ENCODE peak calls at places on chromosomes 11 and 22, in ten cellular contexts. O is AG04450, J is aorta, B is SJSA1, Y is cardiac muscle cell, R is HAP-1, A is suprapubic skin, F is small intestine, V is colonic mucosa, X is pancreas. G is an unnamed sample. For H3K9me3 and H3K27me3, the result is how much of the 10 kb centered on the place peaks cover.

GRCh38 chr11:110571286-110571685 is 141.0 kb downstream of the ARHGAP20 start:
- DNase-seq in O (no peak), J (no peak), B (no peak), Y (no peak), R (no peak), A (no peak), F (no peak), V (no peak), X (no peak), G (no peak)

GRCh38 chr11:129090056-129090455 is 102.1 kb downstream of the ARHGAP32 start:
- DNase-seq in O (peak), J (no peak), B (no peak), Y (no peak), R (no peak), A (no peak), F (no peak), V (no peak), X (no peak), G (no peak)

GRCh38 chr22:31096637-31097274 is 10.6 kb downstream of the SELENOM start:
- DNase-seq in O (no peak), J (no peak), B (no peak), Y (no peak), R (no peak), A (no peak), F (no peak), V (no peak), X (peak), G (no peak)

GRCh38 chr11:9753031-9753430 is 89.2 kb downstream of the SWAP70 start:
- DNase-seq in O (no peak), J (no peak), B (peak), Y (no peak), R (no peak), A (no peak), F (no peak), V (no peak), X (no peak), G (no peak)

GRCh38 chr11:67666676-67667489 is 7.5 kb downstream of the ALDH3B2 start:
- DNase-seq in O (no peak), J (no peak), B (no peak), Y (no peak), R (no peak), A (no peak), F (no peak), V (no peak), X (no peak), G (no peak)

GRCh38 chr22:29030016-29030617 is 31.5 kb downstream of the C22orf31 start:
- DNase-seq in O (no peak), J (no peak), B (peak), Y (no peak), R (no peak), A (no peak), F (no peak), V (peak), X (no peak), G (no peak)

GRCh38 chr22:39932918-39933649 is 27.1 kb upstream of the TMA7B start:
- DNase-seq in O (no peak), J (no peak), B (peak), Y (peak), R (peak), A (no peak), F (peak), V (peak), X (no peak), G (peak)

GRCh38 chr22:23357028-23357427 is 176.7 kb downstream of the BCR start:
- DNase-seq in O (no peak), J (no peak), B (no peak), Y (no peak), R (no peak), A (no peak), F (no peak), V (no peak), X (no peak), G (no peak)

GRCh38 chr11:77471520-77472234 is 2.2 kb downstream of the PAK1 start:
- DNase-seq in O (no peak), J (no peak), B (no peak), Y (peak), R (peak), A (no peak), F (peak), V (peak), X (no peak), G (peak)
- H3K4me3 ChIP-seq in O (no peak), J (no peak), B (no peak), Y (no peak), R (no peak), A (no peak), F (no peak), V (peak), X (no peak), G (peak)

GRCh38 chr11:114623720-114624119 is 28.1 kb upstream of the NXPE4 start:
- DNase-seq in O (no peak), J (no peak), B (no peak), Y (no peak), R (no peak), A (no peak), F (no peak), V (no peak), X (no peak), G (no peak)
- H3K9me3 ChIP-seq in O (under half), J (under half), B (under half), Y (under half), R (under half), A (under half), F (under half), V (under half), X (under half), G (under half)

DNA sequence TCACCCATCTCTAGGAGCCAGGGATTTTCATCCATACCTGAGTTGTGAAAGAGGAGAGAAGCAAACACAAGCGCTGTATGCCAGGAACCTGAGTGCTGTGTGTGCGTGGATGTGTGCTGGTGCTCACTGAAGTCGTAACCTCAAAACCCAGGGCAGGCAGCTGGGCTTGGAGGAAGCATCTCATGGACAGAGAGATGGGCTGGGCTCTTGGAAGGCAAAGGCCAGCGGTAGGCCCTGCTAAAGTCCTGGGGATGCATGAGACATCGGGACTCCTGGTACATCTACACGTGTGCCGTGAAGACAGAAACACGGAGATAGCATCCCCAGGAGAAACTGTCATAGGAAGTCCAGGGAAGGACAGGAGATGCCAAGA is 1.5 kb upstream of the NPTXR start:
- DNase-seq in O (no peak), J (no peak), B (no peak), Y (no peak), R (no peak), A (no peak), F (no peak), V (no peak), X (peak), G (no peak)
- H3K27me3 ChIP-seq in O (under half), J (under half), B (under half), Y (under half), R (half or more), A (under half), F (under half), V (under half), X (under half), G (under half)

GRCh38 chr22:26860233-26860765 is 202.9 kb downstream of the MIAT start:
- DNase-seq in O (no peak), J (no peak), B (no peak), Y (no peak), R (no peak), A (no peak), F (no peak), V (no peak), X (no peak), G (no peak)
- H3K4me3 ChIP-seq in O (no peak), J (no peak), B (no peak), Y (no peak), R (no peak), A (no peak), F (no peak), V (no peak), X (no peak), G (no peak)

GRCh38 chr11:15471028-15471708 is 356.4 kb downstream of the INSC start:
- DNase-seq in O (no peak), J (no peak), B (no peak), Y (no peak), R (no peak), A (no peak), F (peak), V (peak), X (no peak), G (no peak)
- H3K9me3 ChIP-seq in O (under half), J (under half), B (under half), Y (under half), R (under half), A (under half), F (under half), V (under half), X (under half), G (under half)

DNA sequence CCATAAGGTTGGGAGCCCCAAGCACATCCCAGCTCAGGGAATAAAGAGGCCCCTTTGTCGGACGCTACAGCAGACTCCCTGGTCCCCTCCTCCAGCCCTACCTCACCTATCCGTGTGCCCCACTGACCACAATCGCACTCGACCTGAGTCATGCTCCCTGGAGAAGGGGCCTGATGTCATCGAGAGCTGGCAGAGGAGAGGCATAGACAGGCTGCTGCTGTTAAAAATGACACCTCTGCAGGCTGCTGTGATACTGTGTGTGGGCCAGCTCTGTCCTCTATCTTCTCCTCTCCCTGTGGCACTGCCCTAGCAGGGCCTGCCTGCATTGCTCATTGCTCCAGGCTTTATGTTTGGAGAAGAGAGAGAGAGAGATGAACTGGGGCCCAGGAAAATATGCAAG is 123.4 kb upstream of the SYT13 start:
- DNase-seq in O (no peak), J (no peak), B (no peak), Y (no peak), R (no peak), A (no peak), F (no peak), V (no peak), X (no peak), G (no peak)
- H3K27me3 ChIP-seq in O (under half), J (under half), B (under half), Y (under half), R (under half), A (half or more), F (under half), V (under half), X (under half), G (under half)

DNA sequence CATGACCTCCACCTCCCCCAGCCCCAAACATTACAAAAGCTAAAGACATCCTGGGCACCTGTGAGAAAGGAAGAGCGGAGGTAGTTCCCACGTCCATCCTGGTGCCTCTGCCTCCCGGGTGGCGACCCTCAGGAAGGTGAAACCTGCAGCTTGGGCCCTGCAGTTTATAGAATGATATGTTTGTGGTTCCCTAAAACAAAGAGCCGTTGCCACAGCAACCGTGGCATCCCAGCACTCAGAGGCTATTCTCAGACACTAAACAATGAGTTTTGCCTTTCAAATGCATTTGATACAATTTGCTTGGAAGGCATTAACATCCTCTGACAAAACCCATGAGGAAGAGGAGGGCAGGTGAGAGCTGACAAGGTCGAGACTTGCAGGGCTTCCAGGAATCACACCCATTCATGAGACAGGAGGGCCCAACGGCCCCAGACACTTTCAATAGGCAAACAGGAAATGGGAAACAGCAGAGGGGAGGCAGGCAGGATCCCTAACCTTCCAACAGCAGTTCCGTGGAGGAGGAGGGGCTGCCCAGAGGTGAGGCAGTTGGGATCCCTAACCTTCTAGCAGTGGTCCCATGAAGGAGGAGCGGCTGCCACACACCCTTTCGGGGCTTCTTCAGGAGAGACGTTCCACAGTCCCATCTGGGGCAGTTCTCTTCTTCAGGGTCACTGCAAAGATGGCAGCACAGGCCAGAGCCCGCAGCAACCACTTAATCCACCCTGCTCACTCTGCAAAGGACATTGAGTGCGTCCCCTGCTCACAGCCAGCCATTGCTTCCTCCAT is 379.2 kb downstream of the SHANK2 start:
- DNase-seq in O (no peak), J (peak), B (peak), Y (no peak), R (no peak), A (no peak), F (no peak), V (no peak), X (no peak), G (no peak)
- H3K4me3 ChIP-seq in O (no peak), J (no peak), B (no peak), Y (no peak), R (no peak), A (no peak), F (no peak), V (no peak), X (no peak), G (no peak)

GRCh38 chr22:19325296-19325950 is 33.9 kb upstream of the CLTCL1 start:
- DNase-seq in O (no peak), J (no peak), B (no peak), Y (no peak), R (no peak), A (no peak), F (no peak), V (no peak), X (no peak), G (no peak)

GRCh38 chr22:19331975-19332374 is 40.5 kb upstream of the CLTCL1 start:
- DNase-seq in O (no peak), J (no peak), B (no peak), Y (no peak), R (no peak), A (no peak), F (no peak), V (no peak), X (no peak), G (no peak)

GRCh38 chr22:19331474-19331873 is 40.0 kb upstream of the CLTCL1 start:
- DNase-seq in O (no peak), J (no peak), B (no peak), Y (no peak), R (no peak), A (no peak), F (no peak), V (no peak), X (no peak), G (no peak)

GRCh38 chr22:19330865-19331418 is 39.4 kb upstream of the CLTCL1 start:
- DNase-seq in O (no peak), J (no peak), B (no peak), Y (no peak), R (no peak), A (no peak), F (no peak), V (no peak), X (no peak), G (no peak)

GRCh38 chr22:19329454-19329853 is 37.9 kb upstream of the CLTCL1 start:
- DNase-seq in O (no peak), J (no peak), B (no peak), Y (no peak), R (no peak), A (no peak), F (no peak), V (no peak), X (no peak), G (no peak)
- H3K9me3 ChIP-seq in O (under half), J (under half), B (under half), Y (under half), R (under half), A (under half), F (under half), V (under half), X (under half), G (under half)

DNA sequence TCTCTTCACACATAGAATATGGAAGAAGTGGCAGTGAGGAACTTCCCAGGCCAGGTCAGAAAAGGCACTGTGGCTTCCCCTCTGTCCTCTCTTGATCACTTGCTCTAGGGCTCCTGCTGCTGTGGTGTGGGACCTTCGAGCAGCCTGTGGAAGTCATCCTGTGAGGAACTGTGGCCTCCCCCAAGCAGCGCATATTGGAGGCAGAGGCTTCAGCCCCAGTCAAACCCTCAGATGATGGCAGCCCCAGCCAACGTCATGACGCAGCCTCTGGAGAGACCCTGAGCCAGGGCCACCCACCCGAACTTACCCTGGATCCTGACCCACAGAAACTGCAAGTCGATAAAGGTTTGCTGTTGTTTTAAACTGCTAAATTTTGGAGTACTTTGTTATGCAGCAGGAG is 444.9 kb downstream of the TBC1D22A start:
- DNase-seq in O (no peak), J (peak), B (no peak), Y (no peak), R (no peak), A (peak), F (no peak), V (peak), X (no peak), G (no peak)
- H3K27me3 ChIP-seq in O (under half), J (under half), B (under half), Y (under half), R (under half), A (under half), F (under half), V (under half), X (under half), G (under half)

GRCh38 chr11:125372088-125372487 is 124.0 kb downstream of the FEZ1 start:
- DNase-seq in O (no peak), J (no peak), B (no peak), Y (no peak), R (no peak), A (no peak), F (no peak), V (no peak), X (no peak), G (no peak)
- H3K4me3 ChIP-seq in O (no peak), J (no peak), B (no peak), Y (no peak), R (no peak), A (no peak), F (no peak), V (no peak), X (no peak), G (no peak)

G was measured in Caco-2.